ENCODE peak calls at places on chromosome 21, in eight cellular contexts. H is smooth muscle cell of the brain vasculature; J is cardiac fibroblast; O is NCI-H2029 treated with DMSO at 0.1 percent for 48 hours; D is stimulated activated CD4-positive, alpha-beta T cell treated with anti-CD3 and anti-CD28 coated beads, Interleukin-4, amount 100 ng/mL, for 4 hours; X is activated naive CD8-positive, alpha-beta T cell treated with anti-CD3 and anti-CD28 coated beads, Interleukin-2, amount 50 U/mL, for 24 hours; C is B cell; M is type B pancreatic cell. T is an unnamed sample.

GRCh38 chr21:33451634-33452071 is 28.1 kb downstream of the TMEM50B start:
- DNase-seq in H (no peak), J (peak), O (peak), D (no peak), X (no peak), C (no peak), M (no peak), T (no peak)

GRCh38 chr21:44427241-44428120 is 27.8 kb upstream of the LRRC3 start:
- DNase-seq in H (no peak), J (no peak), O (peak), D (no peak), X (no peak), C (no peak), M (peak), T (no peak)

GRCh38 chr21:44376606-44377005 is 23.2 kb downstream of the TRPM2 start:
- DNase-seq in H (no peak), J (no peak), O (no peak), D (no peak), X (no peak), C (no peak), M (peak), T (no peak)

GRCh38 chr21:39891111-39891510 is 23.9 kb downstream of the PCP4 start:
- DNase-seq in H (no peak), J (no peak), O (no peak), D (no peak), X (no peak), C (no peak), M (no peak), T (no peak)

GRCh38 chr21:44930543-44930981 is 9.3 kb upstream of the SLX9 start:
- DNase-seq in H (no peak), J (peak), O (no peak), D (no peak), X (peak), C (peak), M (no peak), T (peak)

GRCh38 chr21:17688912-17689874 is 76.5 kb upstream of the BTG3 start:
- DNase-seq in H (peak), J (no peak), O (no peak), D (peak), X (peak), C (no peak), M (no peak), T (no peak)

GRCh38 chr21:18164933-18165332 is 79.7 kb upstream of the CHODL start:
- DNase-seq in H (no peak), J (no peak), O (no peak), D (no peak), X (no peak), C (no peak), M (no peak), T (no peak)

GRCh38 chr21:35428489-35428888 is 379.4 kb upstream of the RUNX1 start:
- DNase-seq in H (peak), J (peak), O (no peak), D (peak), X (peak), C (no peak), M (no peak), T (no peak)

GRCh38 chr21:35026153-35026499 is 23.0 kb downstream of the RUNX1 start:
- DNase-seq in H (no peak), J (no peak), O (no peak), D (no peak), X (no peak), C (no peak), M (no peak), T (no peak)

GRCh38 chr21:34122047-34122446 is 48.7 kb downstream of the MRPS6 start:
- DNase-seq in H (no peak), J (no peak), O (peak), D (no peak), X (no peak), C (no peak), M (no peak), T (no peak)

GRCh38 chr21:27021046-27021445 is 54.2 kb upstream of the ADAMTS5 start:
- DNase-seq in H (no peak), J (no peak), O (no peak), D (no peak), X (no peak), C (no peak), M (no peak), T (no peak)

GRCh38 chr21:26843912-26844257 is 1.3 kb downstream of the ADAMTS1 start:
- DNase-seq in H (no peak), J (peak), O (no peak), D (no peak), X (no peak), C (no peak), M (no peak), T (no peak)

GRCh38 chr21:44478124-44478800 is 23.0 kb downstream of the LRRC3 start:
- DNase-seq in H (no peak), J (no peak), O (no peak), D (no peak), X (no peak), C (no peak), M (no peak), T (no peak)

GRCh38 chr21:25997788-25998611 is 172.6 kb downstream of the APP start:
- DNase-seq in H (no peak), J (peak), O (peak), D (no peak), X (no peak), C (no peak), M (no peak), T (no peak)

GRCh38 chr21:35904995-35905972 is 155.0 kb downstream of the SETD4 start:
- DNase-seq in H (no peak), J (peak), O (no peak), D (no peak), X (no peak), C (no peak), M (no peak), T (no peak)

GRCh38 chr21:15192243-15192642 is 127.4 kb upstream of the NRIP1 start:
- DNase-seq in H (no peak), J (peak), O (no peak), D (no peak), X (no peak), C (no peak), M (no peak), T (no peak)

GRCh38 chr21:20968391-20968790 is 29.8 kb upstream of the NCAM2 start:
- DNase-seq in H (no peak), J (no peak), O (no peak), D (no peak), X (no peak), C (no peak), M (no peak), T (no peak)

GRCh38 chr21:42684109-42684916 is 30.9 kb downstream of the PDE9A start:
- DNase-seq in H (no peak), J (no peak), O (no peak), D (peak), X (peak), C (no peak), M (no peak), T (no peak)

T was measured in GM13976.